ENCODE peak calls at places on chromosomes 4 and X, in nine cellular contexts. W is adrenal gland, A is stomach, M is tibial nerve, R is GM12892, E is transverse colon, O is gastrocnemius medialis, T is HepG2, N is suprapubic skin. F is an unnamed sample.
A peak's percentile ranks its signal among the peaks of the same experiment; 100 is the strongest.

GRCh38 chr4:123244233-123244632 is 152.4 kb upstream of the SPRY1 start:
- DNase-seq in W (peak; percentile 27), A (peak; percentile 30), M (peak; percentile 32), R (no peak), E (peak; percentile 20), O (peak; percentile 24), T (no peak), N (peak; percentile 67), F (peak; percentile 91)

GRCh38 chr4:87270144-87270543 is 49.7 kb upstream of the KLHL8 start:
- DNase-seq in W (peak; percentile 22), A (no peak), M (no peak), R (no peak), E (no peak), O (no peak), T (peak; percentile 62), N (no peak), F (peak; percentile 25)

GRCh38 chrX:105460366-105460765 is 239.9 kb upstream of the TEX13A start:
- DNase-seq in W (no peak), A (no peak), M (no peak), R (no peak), E (no peak), O (no peak), T (no peak), N (no peak), F (no peak)

GRCh38 chrX:48035891-48036290 is 29.1 kb downstream of the SPACA5 start:
- DNase-seq in W (no peak), A (no peak), M (no peak), R (no peak), E (no peak), O (no peak), T (no peak), N (no peak), F (no peak)

GRCh38 chrX:109537324-109537665 is 651 bp downstream of the NXT2 start:
- DNase-seq in W (no peak), A (peak; percentile 49), M (no peak), R (no peak), E (peak; percentile 42), O (no peak), T (peak; percentile 61), N (peak; percentile 65), F (no peak)

GRCh38 chrX:100609591-100609990 is 24.9 kb downstream of the TNMD start:
- DNase-seq in W (no peak), A (no peak), M (no peak), R (no peak), E (no peak), O (no peak), T (no peak), N (no peak), F (no peak)

GRCh38 chr4:26204911-26205368 is 115.9 kb upstream of the RBPJ start:
- DNase-seq in W (no peak), A (peak; percentile 46), M (peak; percentile 33), R (no peak), E (no peak), O (peak; percentile 47), T (no peak), N (no peak), F (no peak)

GRCh38 chr4:185238750-185239149 is 29.4 kb downstream of the SNX25 start:
- DNase-seq in W (no peak), A (no peak), M (no peak), R (no peak), E (no peak), O (no peak), T (no peak), N (no peak), F (no peak)

GRCh38 chr4:602559-602942 is 22.8 kb upstream of the PDE6B start:
- DNase-seq in W (peak; percentile 67), A (peak; percentile 69), M (no peak), R (no peak), E (peak; percentile 88), O (no peak), T (peak; percentile 60), N (no peak), F (peak; percentile 67)

GRCh38 chr4:103098331-103098730 is 1.3 kb downstream of the BDH2 start:
- DNase-seq in W (no peak), A (no peak), M (no peak), R (no peak), E (no peak), O (no peak), T (no peak), N (no peak), F (no peak)

GRCh38 chr4:103100691-103101090 is 1.1 kb upstream of the BDH2 start:
- DNase-seq in W (no peak), A (no peak), M (no peak), R (no peak), E (no peak), O (no peak), T (no peak), N (no peak), F (no peak)

GRCh38 chr4:103098746-103099421 is 750 bp downstream of the BDH2 start:
- DNase-seq in W (no peak), A (no peak), M (no peak), R (no peak), E (no peak), O (no peak), T (no peak), N (no peak), F (no peak)

GRCh38 chr4:103097112-103097511 is 2.5 kb downstream of the BDH2 start:
- DNase-seq in W (no peak), A (no peak), M (no peak), R (no peak), E (no peak), O (no peak), T (no peak), N (no peak), F (no peak)

DNA sequence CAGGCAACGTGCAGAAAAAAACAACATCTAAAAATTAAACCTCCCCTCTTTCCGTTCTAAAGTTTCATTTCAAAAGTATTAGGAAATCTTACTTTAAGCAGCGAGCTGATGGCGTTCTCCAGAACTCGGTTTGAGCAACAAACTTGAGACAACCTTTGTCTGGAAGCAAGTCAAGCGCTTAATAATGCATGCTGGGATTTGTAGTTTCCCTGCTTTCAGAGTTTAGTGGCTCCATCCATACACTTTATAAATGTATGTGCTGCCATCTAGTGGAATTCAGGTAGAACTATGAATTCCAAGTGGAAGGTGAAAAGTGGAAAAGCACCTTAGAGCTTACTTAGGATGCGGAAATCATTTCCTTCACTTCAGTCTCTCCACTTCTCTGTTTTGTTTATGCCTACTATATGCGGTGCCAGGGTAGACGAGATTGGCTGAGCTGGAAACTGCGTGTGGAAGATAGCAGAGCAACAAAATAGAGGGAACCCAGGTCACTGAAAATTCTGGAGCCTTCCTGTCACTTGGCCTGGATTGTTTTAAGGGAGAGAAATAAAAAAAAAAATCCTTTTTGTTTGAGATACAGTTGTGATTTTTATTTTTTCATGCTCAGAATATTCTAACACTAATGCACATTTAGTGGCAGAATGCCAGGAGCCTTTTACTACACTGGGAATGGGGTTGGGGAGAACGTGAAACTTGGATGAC is at the start of gene BDH2:
- DNase-seq in W (peak; percentile 63), A (peak; percentile 39), M (no peak), R (no peak), E (peak; percentile 48), O (peak; percentile 54), T (peak; percentile 85), N (no peak), F (peak; percentile 78)
- TF ChIP-seq POLR2A in W (peak; percentile 85), A (no peak), M (peak; percentile 26), R (no peak), E (peak; percentile 39), O (peak; percentile 28), T (no peak), N (no peak), F (no peak)

DNA sequence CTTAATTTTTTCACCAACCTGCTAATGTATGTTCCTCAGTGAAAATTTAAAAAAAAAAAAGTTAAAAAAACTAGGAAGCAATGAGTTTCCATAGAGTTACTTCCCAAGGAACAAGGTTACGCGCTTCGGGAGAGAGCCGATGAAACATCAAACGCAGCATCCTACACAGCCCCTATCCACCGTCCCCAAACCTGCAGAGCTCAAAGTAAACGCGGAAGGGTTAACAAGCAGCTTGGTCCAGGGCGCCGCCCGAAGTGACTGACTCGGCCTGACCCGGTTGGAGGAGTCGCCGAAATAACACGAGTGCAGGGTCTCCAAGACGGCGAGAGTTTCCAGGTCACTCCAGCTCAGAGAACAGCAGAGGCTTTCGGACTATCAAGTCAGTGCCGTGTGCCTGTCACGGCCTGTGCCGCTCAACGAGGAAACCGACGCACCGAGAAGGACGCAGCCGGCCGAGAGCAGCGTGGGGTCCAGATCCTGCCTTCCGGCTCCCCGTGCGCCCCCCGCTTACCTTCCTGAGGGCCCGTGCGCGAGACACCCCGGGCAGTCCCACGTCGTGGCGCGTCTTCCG is 507 bp downstream of the NOP14 start:
- DNase-seq in W (no peak), A (peak; percentile 36), M (no peak), R (no peak), E (peak; percentile 40), O (peak; percentile 27), T (peak; percentile 12), N (no peak), F (peak; percentile 70)
- TF ChIP-seq POLR2A in W (no peak), A (no peak), M (no peak), R (no peak), E (no peak), O (no peak), T (no peak), N (no peak), F (no peak)

DNA sequence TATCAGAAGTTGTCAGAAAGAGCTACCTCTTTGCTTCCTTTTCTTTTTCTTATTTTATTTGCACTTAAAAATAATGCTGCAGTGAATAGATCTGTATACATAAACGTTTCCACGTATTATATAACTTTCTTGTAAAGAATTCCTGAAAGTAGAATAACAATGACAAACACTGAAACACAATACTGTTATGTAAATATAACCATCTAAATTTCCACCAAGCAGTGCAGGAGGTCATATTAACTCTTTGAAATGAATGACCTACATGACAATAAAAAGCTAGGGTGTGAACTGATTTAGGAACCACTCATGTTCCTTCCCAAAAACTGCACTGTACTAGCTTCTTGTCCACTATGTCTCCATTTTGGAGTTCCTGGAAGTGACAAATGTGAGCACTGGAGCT is 85.8 kb downstream of the COX18 start:
- DNase-seq in W (no peak), A (no peak), M (no peak), R (no peak), E (no peak), O (no peak), T (no peak), N (no peak), F (no peak)
- TF ChIP-seq POLR2A in W (no peak), A (no peak), M (no peak), R (no peak), E (no peak), O (no peak), T (no peak), N (no peak), F (no peak)

GRCh38 chr4:138460477-138460876 is 218.3 kb upstream of the SLC7A11 start:
- DNase-seq in W (no peak), A (no peak), M (no peak), R (no peak), E (no peak), O (no peak), T (no peak), N (no peak), F (no peak)

GRCh38 chr4:138458751-138459150 is 216.6 kb upstream of the SLC7A11 start:
- DNase-seq in W (no peak), A (no peak), M (no peak), R (no peak), E (no peak), O (no peak), T (no peak), N (no peak), F (no peak)

GRCh38 chr4:138455097-138455496 is 212.9 kb upstream of the SLC7A11 start:
- DNase-seq in W (no peak), A (no peak), M (no peak), R (no peak), E (no peak), O (no peak), T (no peak), N (no peak), F (no peak)

GRCh38 chr4:138461065-138461464 is 218.9 kb upstream of the SLC7A11 start:
- DNase-seq in W (no peak), A (no peak), M (no peak), R (no peak), E (no peak), O (no peak), T (no peak), N (no peak), F (no peak)
- TF ChIP-seq POLR2A in W (no peak), A (no peak), M (no peak), R (no peak), E (no peak), O (no peak), T (no peak), N (no peak), F (no peak)

F was measured in testis.